ENCODE peak calls at places on chromosomes 13 and 19, in nine cellular contexts. N, M, V, C, S, Z, L, T and U are unnamed samples.

GRCh38 chr19:46296722-46297431 is at the start of gene HIF3A:
- DNase-seq in Z (no peak), M (peak; percentile 98), V (peak; percentile 91), S (peak; percentile 75), N (no peak), L (no peak), C (no peak), T (peak; percentile 68), U (no peak)

GRCh38 chr13:99813346-99814095 is 158.0 kb downstream of the ZIC5 start:
- DNase-seq in T (no peak), V (no peak), L (no peak), C (no peak), M (no peak), S (no peak), N (no peak), Z (no peak), U (no peak)

GRCh38 chr19:52464798-52465470 is 11.6 kb downstream of the ZNF578 start:
- DNase-seq in Z (no peak), C (no peak), M (peak; percentile 86), L (no peak), T (no peak), V (no peak), S (no peak), N (no peak), U (no peak)

GRCh38 chr13:80166352-80166751 is 174.6 kb downstream of the SPRY2 start:
- DNase-seq in C (no peak), S (no peak), N (peak; percentile 38), M (no peak), Z (no peak), V (no peak), T (no peak), L (no peak), U (no peak)

GRCh38 chr19:18141031-18141430 is 11.9 kb upstream of the PIK3R2 start:
- DNase-seq in L (no peak), Z (no peak), M (no peak), C (no peak), V (no peak), S (no peak), N (no peak), T (no peak), U (no peak)

GRCh38 chr19:14559916-14560775 is 11.7 kb downstream of the NDUFB7 start:
- DNase-seq in S (no peak), C (no peak), M (no peak), Z (no peak), N (no peak), L (no peak), V (no peak), T (peak; percentile 90), U (no peak)

GRCh38 chr19:53409505-53410204 is 14.7 kb downstream of the ZNF765 start:
- DNase-seq in L (no peak), T (no peak), C (no peak), N (no peak), M (no peak), S (no peak), V (no peak), Z (no peak), U (no peak)

GRCh38 chr19:29858000-29858596 is 46.3 kb downstream of the CCNE1 start:
- DNase-seq in L (no peak), Z (no peak), N (no peak), C (no peak), M (peak; percentile 90), T (peak; percentile 61), V (no peak), S (no peak), U (peak; percentile 39)

GRCh38 chr13:94112227-94112626 is 367.3 kb downstream of the DCT start:
- DNase-seq in M (no peak), S (no peak), L (peak; percentile 98), Z (peak; percentile 98), T (no peak), C (peak; percentile 96), N (peak; percentile 88), V (no peak), U (peak; percentile 50)

GRCh38 chr19:55738302-55738701 is at the start of gene NLRP9:
- DNase-seq in L (no peak), N (no peak), M (no peak), S (no peak), Z (no peak), C (no peak), T (no peak), V (no peak), U (no peak)

GRCh38 chr13:42696191-42696590 is 85.2 kb upstream of the FAM216B start:
- DNase-seq in V (no peak), C (peak; percentile 40), S (no peak), M (no peak), Z (peak; percentile 80), L (peak; percentile 86), T (no peak), N (peak; percentile 74), U (peak; percentile 100)

GRCh38 chr13:109314101-109314500 is 472.3 kb downstream of the IRS2 start:
- DNase-seq in L (no peak), N (no peak), T (no peak), V (no peak), S (no peak), M (no peak), C (no peak), Z (no peak), U (no peak)

GRCh38 chr13:39406688-39407087 is 196.3 kb downstream of the LHFPL6 start:
- DNase-seq in V (no peak), T (no peak), C (no peak), N (no peak), M (no peak), S (no peak), Z (no peak), L (no peak), U (peak; percentile 79)
- TF ChIP-seq CTCF in V (no peak), T (no peak), C (no peak), N (no peak), M (peak; percentile 67), S (no peak), Z (no peak), L (no peak), U (peak; percentile 45)

GRCh38 chr19:4152241-4152998 is 1.0 kb upstream of the CREB3L3 start:
- DNase-seq in N (no peak), S (no peak), M (no peak), C (no peak), Z (no peak), V (no peak), T (no peak), L (no peak), U (no peak)
- H3K4me3 ChIP-seq in N (no peak overlapping the region), S (no peak overlapping the region), M (no peak overlapping the region), C (no peak overlapping the region), Z (no peak overlapping the region), V (no peak overlapping the region), T (no peak overlapping the region), L (no peak overlapping the region), U (no peak overlapping the region)

DNA sequence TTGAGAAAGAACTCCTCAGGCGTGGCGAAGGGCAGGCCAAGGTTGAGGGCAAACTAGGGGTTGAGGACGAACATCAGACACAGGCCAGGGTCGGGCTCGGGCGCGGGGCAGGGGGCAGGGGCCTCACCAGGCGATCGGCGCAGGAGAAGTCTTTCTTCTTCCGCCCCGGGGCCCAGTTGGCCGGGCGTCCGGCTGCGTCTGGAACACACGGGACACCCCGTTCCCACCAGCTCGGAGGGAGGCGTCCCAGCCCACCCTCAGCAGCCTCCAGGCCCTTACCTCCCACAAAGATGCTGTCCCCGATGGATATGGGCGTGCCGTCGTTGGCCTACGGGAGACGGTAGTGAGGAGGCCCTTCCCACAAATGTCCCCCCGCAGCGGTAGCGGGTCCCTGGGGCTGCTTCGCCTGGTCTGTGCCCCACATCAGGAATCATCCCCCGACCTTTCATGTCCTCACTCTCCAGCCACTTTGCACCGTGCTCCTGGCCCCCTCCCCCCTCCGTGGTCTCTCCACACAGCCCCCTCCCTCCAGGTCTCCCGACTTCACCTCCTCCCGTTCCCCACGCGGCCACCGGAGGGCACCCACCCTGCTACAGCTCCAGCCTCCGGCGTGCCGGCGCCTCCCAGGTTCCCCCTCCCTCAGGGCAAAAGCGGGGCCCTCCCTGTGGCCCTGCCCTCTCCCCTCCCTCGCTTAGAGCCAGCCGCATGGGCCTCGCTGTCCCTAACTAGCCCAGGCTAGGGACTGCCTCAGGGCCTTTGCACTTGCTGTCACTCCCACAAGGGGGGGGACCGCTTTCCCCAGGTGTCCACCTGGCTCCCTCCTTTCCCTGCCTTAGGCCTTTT is 4.7 kb downstream of the PNKP start:
- DNase-seq in S (no peak), V (no peak), T (peak; percentile 61), C (no peak), N (no peak), M (peak; percentile 89), L (no peak), Z (no peak), U (no peak)
- TF ChIP-seq CTCF in S (no peak), V (no peak), T (no peak), C (peak; percentile 10), N (peak; percentile 64), M (peak; percentile 67), L (no peak), Z (peak; percentile 24), U (peak; percentile 20)

GRCh38 chr19:12200020-12200419 is 37.1 kb downstream of the ZNF136 start:
- DNase-seq in M (no peak), V (no peak), S (no peak), Z (no peak), N (no peak), L (no peak), T (no peak), C (peak; percentile 3), U (no peak)

GRCh38 chr19:12195501-12195860 is 32.6 kb downstream of the ZNF136 start:
- DNase-seq in C (no peak), M (no peak), V (no peak), L (no peak), N (no peak), T (no peak), Z (no peak), S (no peak), U (no peak)

GRCh38 chr19:12198136-12198535 is 35.2 kb downstream of the ZNF136 start:
- DNase-seq in N (no peak), M (no peak), Z (no peak), S (no peak), C (no peak), V (no peak), L (no peak), T (no peak), U (no peak)

GRCh38 chr19:12194827-12195500 is 32.1 kb downstream of the ZNF136 start:
- DNase-seq in Z (peak; percentile 6), T (peak; percentile 74), N (peak; percentile 31), C (peak; percentile 26), L (peak; percentile 58), S (peak; percentile 91), M (no peak), V (peak; percentile 93), U (peak; percentile 80)
- H3K4me3 ChIP-seq in Z (peak overlapping the region; percentile 42), T (peak overlapping the region; percentile 71), N (peak overlapping the region; percentile 48), C (peak overlapping the region; percentile 55), L (peak overlapping the region; percentile 42), S (peak overlapping the region; percentile 70), M (peak overlapping the region; percentile 59), V (peak overlapping the region; percentile 29), U (peak overlapping the region; percentile 49)

GRCh38 chr19:38792250-38793111 is 3.5 kb downstream of the LGALS7B start:
- DNase-seq in Z (no peak), S (peak; percentile 61), M (peak; percentile 90), N (no peak), L (no peak), V (peak; percentile 92), C (no peak), T (peak; percentile 78), U (peak; percentile 38)
- TF ChIP-seq CTCF in Z (no peak), S (no peak), M (peak; percentile 72), N (peak; percentile 50), L (no peak), V (no peak), C (peak; percentile 38), T (peak; percentile 1), U (peak; percentile 33)